ENCODE peak calls at places on chromosomes 11 and 22, in nine cellular contexts. S is activated CD8-positive, alpha-beta T cell treated with anti-CD3 and anti-CD28 coated beads, Interleukin-2, amount 10 ng/mL, durations not matched to agents 7 days and 5 days; V is stimulated activated CD8-positive, alpha-beta memory T cell treated with anti-CD3 and anti-CD28 coated beads, Interleukin-15, amount 100 ng/mL, for 48 hours; I is HTR-8/SVneo; X is dermis microvascular lymphatic vessel endothelial cell; U is NCI-H2029; P is heart right ventricle; J is myocyte; C is anterior cingulate cortex. T is an unnamed sample.

GRCh38 chr22:38267086-38267485 is 5.7 kb downstream of the TMEM184B start:
- DNase-seq in S (peak; percentile 79), C (no peak), I (no peak), X (peak; percentile 51), P (peak; percentile 42), U (no peak), V (peak; percentile 29), J (no peak), T (no peak)

GRCh38 chr11:20035701-20036601 is 124.3 kb downstream of the DBX1 start:
- DNase-seq in S (no peak), C (no peak), X (peak; percentile 30), V (no peak), U (peak; percentile 99), I (peak; percentile 84), P (no peak), J (peak; percentile 82), T (peak; percentile 96)

GRCh38 chr11:35525501-35526175 is at the start of gene PAMR1:
- DNase-seq in J (no peak), U (no peak), V (no peak), C (no peak), P (peak; percentile 55), X (no peak), I (peak; percentile 56), S (peak; percentile 20), T (no peak)

GRCh38 chr11:103624708-103625623 is 411.5 kb upstream of the DDI1 start:
- DNase-seq in V (no peak), C (no peak), J (peak; percentile 11), P (no peak), I (peak; percentile 73), U (no peak), S (no peak), X (peak; percentile 88), T (peak; percentile 55)

GRCh38 chr11:25065711-25066110 is 568.9 kb downstream of the LUZP2 start:
- DNase-seq in P (no peak), J (no peak), S (no peak), V (no peak), I (no peak), C (no peak), U (no peak), X (no peak), T (no peak)

GRCh38 chr11:115425243-115425642 is 79.0 kb downstream of the CADM1 start:
- DNase-seq in X (no peak), C (no peak), I (no peak), P (no peak), J (no peak), V (no peak), S (no peak), U (no peak), T (no peak)

GRCh38 chr11:10451399-10452116 is 3.5 kb upstream of the AMPD3 start:
- DNase-seq in S (peak; percentile 19), P (no peak), C (no peak), V (no peak), X (no peak), I (no peak), U (no peak), J (no peak), T (no peak)

GRCh38 chr22:50225200-50225969 is 19.4 kb downstream of the TUBGCP6 start:
- DNase-seq in C (no peak), I (no peak), S (no peak), X (no peak), U (no peak), P (no peak), J (no peak), V (no peak), T (no peak)

GRCh38 chr11:94876645-94877445 is 96.5 kb downstream of the CWC15 start:
- DNase-seq in S (peak; percentile 77), I (peak; percentile 90), J (peak; percentile 91), X (peak; percentile 36), P (peak; percentile 62), U (no peak), V (peak; percentile 66), C (peak; percentile 22), T (peak; percentile 72)

GRCh38 chr11:57071829-57072228 is 83.1 kb downstream of the OR5AK2 start:
- DNase-seq in C (no peak), U (no peak), V (no peak), J (peak; percentile 29), P (no peak), S (no peak), X (no peak), I (no peak), T (no peak)

GRCh38 chr11:17561466-17562001 is 14.5 kb downstream of the OTOG start:
- DNase-seq in V (no peak), P (no peak), I (no peak), U (no peak), X (no peak), C (no peak), J (no peak), S (no peak), T (no peak)

GRCh38 chr11:125146232-125146631 is 18.3 kb upstream of the PKNOX2 start:
- DNase-seq in U (no peak), V (no peak), P (no peak), C (no peak), S (no peak), I (no peak), J (no peak), X (no peak), T (no peak)

GRCh38 chr11:69276165-69276564 is 17.8 kb upstream of the MYEOV start:
- DNase-seq in V (no peak), X (no peak), J (no peak), U (no peak), S (no peak), C (no peak), I (no peak), P (no peak), T (no peak)

GRCh38 chr11:1158681-1159525 is 1.1 kb downstream of the MUC5AC start:
- DNase-seq in U (no peak), P (no peak), X (no peak), S (no peak), C (no peak), J (no peak), I (no peak), V (no peak), T (no peak)

GRCh38 chr11:117221775-117222517 is 9.9 kb downstream of the PCSK7 start:
- DNase-seq in C (no peak), I (no peak), U (peak; percentile 81), P (peak; percentile 61), X (peak; percentile 64), V (no peak), S (no peak), J (peak; percentile 95), T (no peak)

GRCh38 chr11:129935723-129936122 is 40.3 kb upstream of the NFRKB start:
- DNase-seq in C (no peak), J (no peak), I (no peak), X (no peak), S (no peak), U (no peak), V (no peak), P (no peak), T (no peak)

GRCh38 chr11:77278595-77279506 is 22.6 kb downstream of the GDPD4 start:
- DNase-seq in X (no peak), J (peak; percentile 34), P (no peak), I (no peak), S (no peak), U (no peak), C (no peak), V (no peak), T (no peak)

GRCh38 chr11:2752204-2752772 is 52.5 kb upstream of the KCNQ1OT1 start:
- DNase-seq in C (no peak), P (no peak), I (peak; percentile 53), U (no peak), S (no peak), J (no peak), X (no peak), V (no peak), T (no peak)

GRCh38 chr22:22940961-22941605 is 53.5 kb downstream of the IGLL5 start:
- DNase-seq in I (no peak), S (no peak), P (no peak), V (no peak), U (no peak), J (no peak), X (no peak), C (no peak), T (no peak)

GRCh38 chr11:95228081-95228859 is 2.7 kb downstream of the SESN3 start:
- DNase-seq in P (no peak), V (no peak), X (no peak), J (no peak), U (no peak), I (no peak), S (no peak), C (no peak), T (no peak)

GRCh38 chr22:28923826-28924732 is 40.7 kb downstream of the ZNRF3 start:
- DNase-seq in C (peak; percentile 41), P (peak; percentile 20), X (no peak), U (peak; percentile 72), V (no peak), J (no peak), S (no peak), I (no peak), T (no peak)

GRCh38 chr11:7500251-7500650 is 13.5 kb upstream of the PPFIBP2 start:
- DNase-seq in V (no peak), S (no peak), I (no peak), U (no peak), P (no peak), J (no peak), C (no peak), X (no peak), T (no peak)

GRCh38 chr11:115180272-115180671 is 323.9 kb downstream of the CADM1 start:
- DNase-seq in C (no peak), J (no peak), U (no peak), I (no peak), P (no peak), X (no peak), V (no peak), S (no peak), T (no peak)

GRCh38 chr11:33017478-33017877 is 1.8 kb downstream of the DEPDC7 start:
- DNase-seq in S (no peak), V (no peak), X (no peak), U (no peak), I (no peak), P (no peak), J (no peak), C (no peak), T (no peak)

GRCh38 chr11:13215157-13215556 is 62.4 kb upstream of the BMAL1 start:
- DNase-seq in V (no peak), X (no peak), S (no peak), U (no peak), I (peak; percentile 56), C (no peak), P (no peak), J (peak; percentile 51), T (peak; percentile 71)

GRCh38 chr11:124798991-124799383 is 1.2 kb downstream of the MSANTD2 start:
- DNase-seq in V (no peak), I (no peak), S (no peak), U (no peak), C (no peak), P (no peak), X (no peak), J (no peak), T (no peak)

GRCh38 chr22:47340851-47341436 is 578.5 kb downstream of the TBC1D22A start:
- DNase-seq in C (no peak), V (no peak), U (no peak), S (no peak), P (no peak), I (no peak), X (no peak), J (peak; percentile 17), T (peak; percentile 6)

GRCh38 chr11:68383976-68384501 is 71.6 kb downstream of the LRP5 start:
- DNase-seq in P (peak; percentile 74), I (peak; percentile 81), C (no peak), V (peak; percentile 18), U (no peak), X (no peak), S (peak; percentile 74), J (peak; percentile 67), T (peak; percentile 60)

GRCh38 chr11:112132737-112133136 is 31.2 kb downstream of the IL18 start:
- DNase-seq in S (no peak), X (no peak), C (no peak), I (no peak), U (no peak), V (no peak), J (peak; percentile 67), P (no peak), T (no peak)

T was measured in A549.